ENCODE peak calls at places on chromosomes 2 and 18, in seven cellular contexts. Q is thoracic aorta, N is GDM1, I is RWPE1, T is naive B cell, P is NCI-H1105, H is cardiac fibroblast. A is an unnamed sample.

GRCh38 chr2:62705859-62706720 is 577 bp downstream of the EHBP1 start:
- DNase-seq in N (peak; percentile 11), Q (peak; percentile 27), P (peak; percentile 40), I (peak; percentile 36), T (no peak), H (peak; percentile 58), A (no peak)

GRCh38 chr18:36829362-36830140 is 624 bp downstream of the KIAA1328 start:
- DNase-seq in N (no peak), H (peak; percentile 27), I (peak; percentile 2), P (no peak), Q (no peak), T (no peak), A (no peak)

GRCh38 chr18:3782901-3783300 is 332.9 kb downstream of the TGIF1 start:
- DNase-seq in Q (no peak), T (no peak), P (no peak), I (no peak), N (no peak), H (no peak), A (no peak)

GRCh38 chr2:45256867-45257641 is 247.8 kb upstream of the SIX2 start:
- DNase-seq in P (no peak), Q (no peak), N (no peak), I (no peak), H (no peak), T (no peak), A (no peak)

GRCh38 chr2:223042704-223043118 is 9.3 kb upstream of the KCNE4 start:
- DNase-seq in P (no peak), H (no peak), I (no peak), T (no peak), Q (no peak), N (peak; percentile 8), A (no peak)

GRCh38 chr2:43898958-43899346 is 60.2 kb downstream of the ABCG8 start:
- DNase-seq in I (no peak), H (no peak), P (no peak), T (no peak), N (no peak), Q (no peak), A (no peak)

GRCh38 chr18:2050702-2051201 is 520.6 kb downstream of the METTL4 start:
- DNase-seq in T (no peak), Q (no peak), P (no peak), H (no peak), N (no peak), I (peak; percentile 87), A (no peak)

GRCh38 chr2:65055427-65056214 is 595 bp upstream of the CEP68 start:
- DNase-seq in T (peak; percentile 84), N (no peak), I (no peak), Q (no peak), H (no peak), P (peak; percentile 84), A (no peak)

GRCh38 chr2:106798826-106799552 is 87.0 kb downstream of the ST6GAL2 start:
- DNase-seq in N (no peak), Q (no peak), I (no peak), P (no peak), T (no peak), H (no peak), A (no peak)

GRCh38 chr2:30149513-30149912 is 2.7 kb downstream of the YPEL5 start:
- DNase-seq in T (peak; percentile 39), I (no peak), P (no peak), H (peak; percentile 14), Q (no peak), N (no peak), A (no peak)

GRCh38 chr2:139992078-139992477 is 1211.9 kb upstream of the NXPH2 start:
- DNase-seq in P (no peak), N (no peak), H (no peak), I (no peak), Q (no peak), T (no peak), A (no peak)

GRCh38 chr2:164935467-164935807 is 19.9 kb downstream of the SLC38A11 start:
- DNase-seq in T (no peak), Q (no peak), I (no peak), H (no peak), P (no peak), N (no peak), A (no peak)

GRCh38 chr18:79952457-79952995 is 1.1 kb upstream of the SLC66A2 start:
- DNase-seq in H (no peak), N (no peak), T (no peak), Q (no peak), I (no peak), P (no peak), A (no peak)

GRCh38 chr2:189142893-189143759 is 36.4 kb downstream of the COL5A2 start:
- DNase-seq in N (no peak), H (peak; percentile 32), Q (no peak), I (peak; percentile 45), T (no peak), P (no peak), A (no peak)

GRCh38 chr2:166773268-166773949 is 114.9 kb upstream of the XIRP2 start:
- DNase-seq in Q (no peak), H (no peak), T (no peak), P (no peak), I (no peak), N (no peak), A (no peak)

GRCh38 chr2:223760838-223761502 is 76.4 kb downstream of the AP1S3 start:
- DNase-seq in N (peak; percentile 4), Q (peak; percentile 7), P (no peak), I (peak; percentile 76), T (no peak), H (peak; percentile 57), A (peak; percentile 78)

GRCh38 chr2:206693399-206694137 is 24.6 kb downstream of the DYTN start:
- DNase-seq in T (peak; percentile 34), H (peak; percentile 76), P (peak; percentile 56), Q (no peak), N (peak; percentile 47), I (peak; percentile 60), A (peak; percentile 8)

GRCh38 chr2:38534746-38535403 is 67.9 kb downstream of the HNRNPLL start:
- DNase-seq in T (no peak), H (no peak), P (no peak), Q (no peak), I (no peak), N (no peak), A (no peak)

GRCh38 chr2:129459881-129460280 is 519.6 kb upstream of the RAB6C start:
- DNase-seq in H (no peak), P (no peak), N (no peak), Q (no peak), I (no peak), T (no peak), A (no peak)

GRCh38 chr2:120236296-120236695 is 13.1 kb upstream of the TMEM185B start:
- DNase-seq in H (no peak), N (no peak), I (no peak), T (no peak), Q (no peak), P (no peak), A (no peak)

GRCh38 chr18:47557160-47557559 is 305.7 kb upstream of the SKOR2 start:
- DNase-seq in Q (no peak), H (no peak), T (no peak), P (no peak), N (no peak), I (no peak), A (no peak)

GRCh38 chr2:147989809-147990403 is 30.6 kb downstream of the ORC4 start:
- DNase-seq in Q (no peak), T (peak; percentile 45), N (no peak), P (no peak), I (peak; percentile 67), H (peak; percentile 78), A (peak; percentile 8)

GRCh38 chr2:44075536-44075935 is 79.7 kb upstream of the LRPPRC start:
- DNase-seq in I (no peak), P (no peak), N (no peak), Q (no peak), H (peak; percentile 63), T (no peak), A (peak; percentile 60)

GRCh38 chr18:12307251-12307736 is 747 bp upstream of the TUBB6 start:
- DNase-seq in I (no peak), P (no peak), N (no peak), T (peak; percentile 47), H (peak; percentile 75), Q (no peak), A (no peak)

GRCh38 chr2:14716319-14716718 is 83.8 kb downstream of the LRATD1 start:
- DNase-seq in P (no peak), Q (no peak), I (no peak), T (no peak), N (no peak), H (no peak), A (no peak)

GRCh38 chr2:37561615-37562569 is 109.5 kb downstream of the CDC42EP3 start:
- DNase-seq in Q (no peak), H (peak; percentile 88), T (no peak), N (no peak), I (peak; percentile 91), P (no peak), A (no peak)

GRCh38 chr2:177029501-177029900 is 183.1 kb upstream of the HNRNPA3 start:
- DNase-seq in Q (no peak), H (no peak), I (peak; percentile 8), N (no peak), T (no peak), P (peak; percentile 5), A (no peak)

GRCh38 chr18:25862881-25863600 is 227.4 kb downstream of the SS18 start:
- DNase-seq in P (no peak), N (no peak), I (no peak), Q (no peak), H (no peak), T (no peak), A (no peak)

GRCh38 chr18:36025025-36025424 is 42.3 kb downstream of the RPRD1A start:
- DNase-seq in Q (no peak), I (no peak), H (peak; percentile 66), P (no peak), T (no peak), N (no peak), A (no peak)

GRCh38 chr2:106517329-106517728 is 30.2 kb downstream of the CD8B2 start:
- DNase-seq in H (no peak), N (no peak), Q (no peak), T (no peak), P (no peak), I (no peak), A (no peak)